ENCODE peak calls at places on chromosomes 7 and 10, in seven cellular contexts. M, L, X, Z, J, B and U are unnamed samples.
A peak's percentile ranks its signal among the peaks of the same experiment; 100 is the strongest.

GRCh38 chr7:38393874-38394273 is 120.4 kb upstream of the TARP start:
- DNase-seq in M (no peak), L (peak; percentile 15), X (no peak), Z (no peak), J (no peak), B (no peak), U (no peak)

GRCh38 chr10:52703898-52704297 is 68.7 kb downstream of the MBL2 start:
- DNase-seq in M (no peak), L (no peak), X (no peak), Z (no peak), J (no peak), B (no peak), U (no peak)

GRCh38 chr7:107528461-107528860 is 35.3 kb downstream of the COG5 start:
- DNase-seq in M (no peak), L (no peak), X (no peak), Z (no peak), J (peak; percentile 82), B (peak; percentile 73), U (peak; percentile 28)

GRCh38 chr10:72093450-72093849 is 5.1 kb upstream of the SPOCK2 start:
- DNase-seq in M (no peak), L (no peak), X (no peak), Z (no peak), J (no peak), B (no peak), U (no peak)

GRCh38 chr7:134293029-134293740 is 23.5 kb downstream of the SLC35B4 start:
- DNase-seq in M (no peak), L (peak; percentile 96), X (peak; percentile 22), Z (no peak), J (no peak), B (no peak), U (no peak)

GRCh38 chr10:77360121-77360520 is 277.5 kb downstream of the KCNMA1 start:
- DNase-seq in M (no peak), L (no peak), X (no peak), Z (no peak), J (peak; percentile 52), B (peak; percentile 50), U (no peak)

GRCh38 chr10:60896033-60896432 is 48.0 kb downstream of the RHOBTB1 start:
- DNase-seq in M (no peak), L (no peak), X (no peak), Z (no peak), J (peak; percentile 82), B (peak; percentile 72), U (peak; percentile 18)

GRCh38 chr7:63114371-63114985 is 884.2 kb upstream of the ZNF722 start:
- DNase-seq in M (no peak), L (no peak), X (no peak), Z (no peak), J (no peak), B (no peak), U (no peak)

GRCh38 chr10:98344589-98345038 is 70.4 kb downstream of the PYROXD2 start:
- DNase-seq in M (peak; percentile 77), L (peak; percentile 9), X (peak; percentile 82), Z (peak; percentile 61), J (peak; percentile 84), B (peak; percentile 99), U (peak; percentile 90)

GRCh38 chr10:132780356-132780755 is 5.6 kb downstream of the NKX6-2 start:
- DNase-seq in M (no peak), L (no peak), X (no peak), Z (no peak), J (no peak), B (no peak), U (no peak)
- TF ChIP-seq CTCF in M (no peak), L (no peak), X (no peak), Z (no peak), J (no peak), B (no peak), U (no peak)

GRCh38 chr7:118214051-118214832 is 10.3 kb upstream of the ANKRD7 start:
- DNase-seq in M (peak; percentile 56), L (peak; percentile 86), X (peak; percentile 37), Z (peak; percentile 90), J (peak; percentile 70), B (peak; percentile 72), U (peak; percentile 3)
- H3K4me3 ChIP-seq in M (peak overlapping the region; percentile 61), L (peak overlapping the region; percentile 66), X (peak overlapping the region; percentile 42), Z (peak overlapping the region; percentile 76), J (peak overlapping the region; percentile 65), B (peak overlapping the region; percentile 77), U (peak overlapping the region; percentile 59)

DNA sequence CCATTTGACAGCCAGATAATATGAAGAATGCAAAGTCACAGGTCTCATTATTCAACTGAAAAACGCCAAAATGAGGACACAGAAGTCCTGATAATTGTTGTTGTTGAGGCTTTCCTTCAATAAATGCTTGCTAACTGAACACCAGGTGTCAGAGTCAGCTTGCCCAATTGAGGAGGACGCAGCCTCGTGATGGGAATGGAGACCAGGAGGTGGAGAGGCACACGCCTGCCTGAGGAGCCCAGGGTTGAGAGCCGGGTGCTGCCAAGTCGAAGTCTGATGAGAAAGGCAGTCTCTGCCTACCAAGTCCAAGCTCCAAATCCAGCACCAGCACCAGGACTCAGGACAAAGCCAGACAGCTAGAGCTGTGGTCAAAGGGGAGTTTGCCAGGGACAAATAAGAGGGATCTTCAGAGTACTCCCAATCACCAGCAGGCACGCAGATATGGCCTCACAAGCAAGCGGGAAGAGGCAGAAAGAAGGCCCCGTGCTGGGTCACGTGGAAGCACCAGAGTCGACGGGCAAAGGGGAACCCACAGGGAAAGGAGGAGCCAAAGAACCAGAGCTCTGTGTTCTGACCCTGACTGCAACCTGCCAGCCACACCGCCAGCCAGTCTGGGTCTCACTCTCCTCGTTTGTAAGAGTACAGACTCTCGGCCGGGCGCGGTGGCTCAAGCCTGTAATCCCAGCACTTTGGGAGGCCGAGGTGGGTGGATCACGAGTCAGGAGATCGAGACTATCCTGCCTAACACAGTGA is 47.6 kb downstream of the VOPP1 start:
- DNase-seq in M (no peak), L (no peak), X (no peak), Z (no peak), J (no peak), B (peak; percentile 36), U (no peak)
- TF ChIP-seq CTCF in M (no peak), L (peak; percentile 42), X (no peak), Z (no peak), J (no peak), B (peak; percentile 22), U (no peak)

DNA sequence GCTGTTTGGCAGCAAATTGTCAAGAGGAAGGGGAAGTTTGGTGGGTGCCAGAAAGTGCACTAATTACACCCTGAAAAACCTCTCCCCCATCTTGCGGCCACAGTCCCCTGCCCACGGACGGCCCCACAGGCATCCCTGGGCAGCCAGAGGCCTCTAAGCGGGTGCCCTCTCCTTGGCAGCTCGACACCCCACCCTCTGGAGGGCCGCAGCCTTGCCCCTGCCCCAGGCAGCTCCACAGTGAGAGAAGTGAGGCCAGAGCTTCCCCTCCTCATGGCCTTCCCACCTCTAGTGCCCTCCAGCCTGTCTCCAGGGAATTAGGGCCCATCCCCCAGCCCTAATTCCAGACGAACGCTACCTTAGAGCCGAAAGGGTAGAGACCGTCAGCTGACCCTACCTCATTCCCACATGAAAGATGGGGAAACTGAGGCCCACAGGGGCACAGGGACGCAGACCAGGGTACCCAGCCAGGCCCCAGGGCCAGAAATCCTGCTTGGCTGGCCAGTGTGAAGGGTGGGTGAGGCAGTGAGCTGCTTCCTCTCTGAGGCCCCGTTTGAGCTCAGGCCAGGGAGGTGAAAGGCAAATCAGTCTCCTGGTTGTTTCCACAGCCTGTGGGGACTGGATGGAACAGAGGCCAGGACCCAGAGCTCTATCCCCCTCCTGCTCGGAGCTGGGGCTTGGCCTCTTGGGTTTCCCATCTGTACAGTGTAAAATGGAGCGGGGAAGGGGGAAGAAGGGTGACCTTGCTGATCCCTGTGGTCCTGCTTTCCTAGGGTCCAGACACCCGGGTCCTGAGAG is 10.0 kb downstream of the ZCCHC24 start:
- DNase-seq in M (peak; percentile 70), L (no peak), X (no peak), Z (no peak), J (peak; percentile 28), B (peak; percentile 27), U (no peak)
- H3K4me3 ChIP-seq in M (peak overlapping the region; percentile 10), L (no peak overlapping the region), X (no peak overlapping the region), Z (no peak overlapping the region), J (no peak overlapping the region), B (peak overlapping the region; percentile 20), U (no peak overlapping the region)

GRCh38 chr7:99490878-99491277 is 9.2 kb downstream of the ZNF394 start:
- DNase-seq in M (no peak), L (no peak), X (no peak), Z (no peak), J (no peak), B (no peak), U (no peak)
- TF ChIP-seq CTCF in M (no peak), L (peak; percentile 26), X (no peak), Z (no peak), J (no peak), B (no peak), U (no peak)

GRCh38 chr7:71155236-71155635 is 23.3 kb downstream of the GALNT17 start:
- DNase-seq in M (no peak), L (no peak), X (no peak), Z (no peak), J (no peak), B (no peak), U (no peak)
- H3K4me3 ChIP-seq in M (no peak overlapping the region), L (no peak overlapping the region), X (no peak overlapping the region), Z (no peak overlapping the region), J (no peak overlapping the region), B (no peak overlapping the region), U (no peak overlapping the region)

GRCh38 chr10:34626158-34626557 is 188.9 kb downstream of the PARD3 start:
- DNase-seq in M (no peak), L (no peak), X (no peak), Z (no peak), J (no peak), B (peak; percentile 21), U (no peak)

GRCh38 chr10:34627331-34627730 is 187.8 kb downstream of the PARD3 start:
- DNase-seq in M (no peak), L (no peak), X (no peak), Z (no peak), J (no peak), B (no peak), U (no peak)

GRCh38 chr10:34624323-34625153 is 190.6 kb downstream of the PARD3 start:
- DNase-seq in M (no peak), L (no peak), X (no peak), Z (no peak), J (no peak), B (no peak), U (no peak)

GRCh38 chr10:34618611-34619010 is 196.5 kb downstream of the PARD3 start:
- DNase-seq in M (no peak), L (no peak), X (no peak), Z (no peak), J (no peak), B (no peak), U (no peak)

GRCh38 chr10:34622914-34623313 is 192.2 kb downstream of the PARD3 start:
- DNase-seq in M (no peak), L (no peak), X (no peak), Z (no peak), J (no peak), B (no peak), U (no peak)
- TF ChIP-seq CTCF in M (no peak), L (no peak), X (no peak), Z (no peak), J (no peak), B (no peak), U (no peak)

GRCh38 chr7:128167791-128168666 is 73.0 kb upstream of the LEP start:
- DNase-seq in M (no peak), L (no peak), X (no peak), Z (peak; percentile 12), J (no peak), B (no peak), U (no peak)
- H3K4me3 ChIP-seq in M (peak overlapping the region; percentile 45), L (no peak overlapping the region), X (no peak overlapping the region), Z (peak overlapping the region; percentile 9), J (no peak overlapping the region), B (no peak overlapping the region), U (no peak overlapping the region)

GRCh38 chr7:46390042-46390441 is 469.0 kb upstream of the IGFBP3 start:
- DNase-seq in M (no peak), L (no peak), X (no peak), Z (no peak), J (peak; percentile 6), B (no peak), U (no peak)
- TF ChIP-seq CTCF in M (no peak), L (no peak), X (no peak), Z (no peak), J (peak; percentile 20), B (peak; percentile 34), U (peak; percentile 24)